ENCODE peak calls at places on chromosomes 2 and 18, in ten cellular contexts. F is epithelial cell of proximal tubule; U is frontal cortex; N is HFFc6; E is glutamatergic neuron; Y is hypothalamus; O is aorta; A is fibroblast of mammary gland; B is CD4-positive, CD25-positive, alpha-beta regulatory T cell; T is naive B cell. V is an unnamed sample.

GRCh38 chr2:228866781-228867180 is 404.3 kb downstream of the PID1 start:
- DNase-seq in F (no peak), U (no peak), N (peak), E (no peak), Y (no peak), O (no peak), A (no peak), B (no peak), T (no peak), V (no peak)

GRCh38 chr2:45024600-45025291 is 15.5 kb upstream of the SIX2 start:
- DNase-seq in F (peak), U (no peak), N (peak), E (no peak), Y (no peak), O (peak), A (peak), B (no peak), T (no peak), V (no peak)

GRCh38 chr2:159880729-159881128 is 82.7 kb upstream of the CD302 start:
- DNase-seq in F (no peak), U (no peak), N (no peak), E (no peak), Y (no peak), O (no peak), A (no peak), B (no peak), T (no peak), V (no peak)

GRCh38 chr2:170745263-170745662 is 24.9 kb upstream of the ERICH2 start:
- DNase-seq in F (no peak), U (no peak), N (no peak), E (no peak), Y (no peak), O (no peak), A (no peak), B (no peak), T (no peak), V (no peak)

GRCh38 chr2:162840598-162841246 is 2.2 kb upstream of the KCNH7 start:
- DNase-seq in F (peak), U (peak), N (no peak), E (no peak), Y (peak), O (peak), A (peak), B (no peak), T (no peak), V (peak)

GRCh38 chr18:11689972-11690570 is 1.0 kb downstream of the GNAL start:
- DNase-seq in F (no peak), U (no peak), N (peak), E (peak), Y (no peak), O (no peak), A (peak), B (no peak), T (no peak), V (no peak)

GRCh38 chr2:144277622-144278354 is 242.1 kb downstream of the ZEB2 start:
- DNase-seq in F (no peak), U (no peak), N (no peak), E (no peak), Y (no peak), O (no peak), A (no peak), B (no peak), T (no peak), V (no peak)

GRCh38 chr18:8721716-8722115 is 16.4 kb downstream of the MTCL1 start:
- DNase-seq in F (no peak), U (no peak), N (peak), E (no peak), Y (no peak), O (no peak), A (peak), B (no peak), T (no peak), V (no peak)

V was measured in C1 segment of cervical spinal cord.